ENCODE peak calls at places on chromosomes 1 and 21, in ten cellular contexts. I is EL; S is erythroblast; N is SK-N-SH; K is AG09309; V is ureter; O is HFFc6; U is activated CD8-positive, alpha-beta memory T cell treated with anti-CD3 and anti-CD28 coated beads for 48 hours; T is heart left ventricle; Q is ecto neural progenitor cell. E is an unnamed sample.

GRCh38 chr1:82625562-82625961 is 824.8 kb downstream of the ADGRL2 start:
- DNase-seq in I (no peak), S (no peak), N (no peak), K (no peak), V (no peak), O (no peak), U (no peak), T (no peak), Q (no peak), E (no peak)

GRCh38 chr1:86195281-86195680 is 38.7 kb upstream of the COL24A1 start:
- DNase-seq in I (no peak), S (no peak), N (no peak), K (no peak), V (no peak), O (no peak), U (no peak), T (no peak), Q (no peak), E (no peak)

GRCh38 chr1:154221815-154222081 is 993 bp downstream of the UBAP2L start:
- DNase-seq in I (peak), S (peak), N (no peak), K (no peak), V (no peak), O (peak), U (no peak), T (no peak), Q (no peak), E (peak)

GRCh38 chr1:226939439-226940028 is 560 bp upstream of the COQ8A start:
- DNase-seq in I (peak), S (peak), N (peak), K (no peak), V (no peak), O (peak), U (no peak), T (peak), Q (no peak), E (peak)

GRCh38 chr1:227342075-227342829 is 24.0 kb upstream of the CDC42BPA start:
- DNase-seq in I (no peak), S (peak), N (no peak), K (no peak), V (no peak), O (no peak), U (no peak), T (no peak), Q (no peak), E (no peak)

GRCh38 chr21:33300701-33301631 is 23.8 kb upstream of the IFNAR1 start:
- DNase-seq in I (no peak), S (peak), N (peak), K (no peak), V (no peak), O (no peak), U (no peak), T (peak), Q (no peak), E (no peak)

GRCh38 chr1:102191723-102192122 is 195.0 kb upstream of the OLFM3 start:
- DNase-seq in I (peak), S (peak), N (peak), K (no peak), V (no peak), O (no peak), U (no peak), T (no peak), Q (no peak), E (no peak)

GRCh38 chr21:14273736-14274538 is 58.0 kb downstream of the RBM11 start:
- DNase-seq in I (no peak), S (peak), N (no peak), K (no peak), V (peak), O (no peak), U (no peak), T (peak), Q (peak), E (no peak)

GRCh38 chr1:172883387-172883791 is 167.4 kb downstream of the TNFSF18 start:
- DNase-seq in I (peak), S (no peak), N (no peak), K (no peak), V (no peak), O (no peak), U (no peak), T (no peak), Q (no peak), E (no peak)

GRCh38 chr1:235644693-235645305 is 4.8 kb downstream of the GNG4 start:
- DNase-seq in I (no peak), S (no peak), N (peak), K (no peak), V (no peak), O (no peak), U (no peak), T (no peak), Q (no peak), E (no peak)

GRCh38 chr1:44472614-44473262 is 67.7 kb downstream of the RNF220 start:
- DNase-seq in I (peak), S (no peak), N (no peak), K (no peak), V (no peak), O (no peak), U (no peak), T (no peak), Q (no peak), E (peak)

GRCh38 chr1:168751195-168751650 is 22.2 kb upstream of the DPT start:
- DNase-seq in I (no peak), S (no peak), N (no peak), K (no peak), V (no peak), O (no peak), U (no peak), T (no peak), Q (no peak), E (no peak)